ENCODE peak calls at places on chromosomes 2 and 18, in eight cellular contexts. One of them, this sample, is unnamed.

GRCh38 chr2:69210386-69210785 is 176.6 kb downstream of the GFPT1 start:
- DNase-seq in skeletal muscle cell: no peak
- DNase-seq in transverse colon: no peak
- DNase-seq in GM23338: no peak
- DNase-seq in H4: no peak
- DNase-seq in nucleus accumbens: no peak
- DNase-seq in fibroblast of lung: no peak
- DNase-seq in effector memory CD4-positive, alpha-beta T cell: no peak
- DNase-seq in this sample: no peak

GRCh38 chr2:237569896-237570295 is 3.5 kb downstream of the PRLH start:
- DNase-seq in skeletal muscle cell: no peak
- DNase-seq in fibroblast of lung: no peak
- DNase-seq in GM23338: no peak
- DNase-seq in H4: no peak
- DNase-seq in effector memory CD4-positive, alpha-beta T cell: no peak
- DNase-seq in nucleus accumbens: no peak
- DNase-seq in transverse colon: no peak
- DNase-seq in this sample: no peak

GRCh38 chr18:48866028-48866733 is 84.6 kb downstream of the SMAD7 start:
- DNase-seq in effector memory CD4-positive, alpha-beta T cell: no peak
- DNase-seq in fibroblast of lung: peak
- DNase-seq in H4: no peak
- DNase-seq in nucleus accumbens: peak
- DNase-seq in skeletal muscle cell: peak
- DNase-seq in GM23338: no peak
- DNase-seq in transverse colon: peak
- DNase-seq in this sample: no peak

GRCh38 chr2:70936979-70937811 is 1.5 kb downstream of the ATP6V1B1 start:
- DNase-seq in fibroblast of lung: peak
- DNase-seq in nucleus accumbens: no peak
- DNase-seq in skeletal muscle cell: no peak
- DNase-seq in H4: no peak
- DNase-seq in transverse colon: no peak
- DNase-seq in effector memory CD4-positive, alpha-beta T cell: no peak
- DNase-seq in GM23338: no peak
- DNase-seq in this sample: no peak

GRCh38 chr2:72024451-72025175 is 123.0 kb downstream of the CYP26B1 start:
- DNase-seq in transverse colon: no peak
- DNase-seq in fibroblast of lung: no peak
- DNase-seq in GM23338: no peak
- DNase-seq in effector memory CD4-positive, alpha-beta T cell: no peak
- DNase-seq in skeletal muscle cell: no peak
- DNase-seq in nucleus accumbens: no peak
- DNase-seq in H4: no peak
- DNase-seq in this sample: no peak

GRCh38 chr18:67265464-67266245 is 250.9 kb downstream of the DSEL start:
- DNase-seq in fibroblast of lung: peak
- DNase-seq in nucleus accumbens: no peak
- DNase-seq in skeletal muscle cell: peak
- DNase-seq in H4: peak
- DNase-seq in GM23338: no peak
- DNase-seq in transverse colon: no peak
- DNase-seq in effector memory CD4-positive, alpha-beta T cell: no peak
- DNase-seq in this sample: no peak

GRCh38 chr2:53593891-53594585 is 173.6 kb upstream of the CHAC2 start:
- DNase-seq in nucleus accumbens: no peak
- DNase-seq in transverse colon: no peak
- DNase-seq in fibroblast of lung: peak
- DNase-seq in skeletal muscle cell: no peak
- DNase-seq in effector memory CD4-positive, alpha-beta T cell: no peak
- DNase-seq in GM23338: no peak
- DNase-seq in H4: peak
- DNase-seq in this sample: no peak

GRCh38 chr2:29249666-29250253 is 134.5 kb downstream of the CLIP4 start:
- DNase-seq in skeletal muscle cell: no peak
- DNase-seq in nucleus accumbens: no peak
- DNase-seq in transverse colon: no peak
- DNase-seq in H4: no peak
- DNase-seq in GM23338: no peak
- DNase-seq in effector memory CD4-positive, alpha-beta T cell: no peak
- DNase-seq in fibroblast of lung: no peak
- DNase-seq in this sample: no peak

GRCh38 chr18:3675994-3676393 is 226.0 kb downstream of the TGIF1 start:
- DNase-seq in nucleus accumbens: no peak
- DNase-seq in skeletal muscle cell: no peak
- DNase-seq in H4: no peak
- DNase-seq in effector memory CD4-positive, alpha-beta T cell: no peak
- DNase-seq in transverse colon: no peak
- DNase-seq in fibroblast of lung: no peak
- DNase-seq in GM23338: no peak
- DNase-seq in this sample: no peak